ENCODE peak calls at places on chromosomes 13 and 19, in four cellular contexts. K is NCI-H2029 treated with DMSO at 0.1 percent for 48 hours, W is HT-29, I is amniotic stem cell. E is an unnamed sample.

GRCh38 chr19:51359294-51359693 is 6.9 kb downstream of the ETFB start:
- DNase-seq in W (no peak), K (no peak), I (peak), E (no peak)

GRCh38 chr13:109884462-109884861 is 98.1 kb upstream of the IRS2 start:
- DNase-seq in K (no peak), I (no peak), W (no peak), E (no peak)

GRCh38 chr19:1437609-1438008 is 587 bp upstream of the RPS15 start:
- DNase-seq in I (no peak), K (no peak), W (no peak), E (no peak)

GRCh38 chr13:106230450-106230849 is 305.0 kb downstream of the EFNB2 start:
- DNase-seq in W (peak), K (peak), I (peak), E (no peak)

GRCh38 chr19:679418-680286 is 3.5 kb downstream of the FSTL3 start:
- DNase-seq in W (no peak), I (peak), K (no peak), E (peak)

GRCh38 chr13:24684600-24684998 is 4.4 kb downstream of the ATP12A start:
- DNase-seq in W (no peak), I (no peak), K (no peak), E (no peak)

GRCh38 chr13:103040006-103040405 is 26.2 kb downstream of the SLC10A2 start:
- DNase-seq in K (no peak), W (no peak), I (no peak), E (no peak)

GRCh38 chr19:58317481-58318072 is 9.2 kb upstream of the ZSCAN22 start:
- DNase-seq in K (no peak), I (peak), W (peak), E (peak)

GRCh38 chr13:99282264-99283231 is 24.4 kb upstream of the GPR18 start:
- DNase-seq in W (no peak), I (no peak), K (no peak), E (no peak)

GRCh38 chr13:35727881-35728280 is 251.4 kb upstream of the MAB21L1 start:
- DNase-seq in I (no peak), K (no peak), W (no peak), E (no peak)

GRCh38 chr13:30423891-30424290 is 1.6 kb downstream of the UBE2L5 start:
- DNase-seq in K (no peak), W (no peak), I (no peak), E (no peak)

GRCh38 chr13:51000576-51001260 is 91.1 kb downstream of the RNASEH2B start:
- DNase-seq in K (peak), I (no peak), W (no peak), E (peak)

E was measured in mucosa of descending colon.